ENCODE peak calls at places on chromosomes 5 and 9, in six cellular contexts. N is mesenteric fat pad; D is NCI-H82; L is stimulated activated CD4-positive, alpha-beta T cell treated with anti-CD3 and anti-CD28 coated beads, Interleukin-4, amount 100 ng/mL, for 1 hour; V is HCT116; O is EH. A is an unnamed sample.

GRCh38 chr5:10432059-10433008 is 9.3 kb upstream of the ROPN1L start:
- DNase-seq in O (no peak), V (no peak), D (peak), L (no peak), N (no peak), A (no peak)

GRCh38 chr5:147046226-147046625 is 167.7 kb upstream of the PPP2R2B start:
- DNase-seq in L (no peak), V (no peak), O (no peak), N (no peak), D (no peak), A (no peak)

GRCh38 chr9:81690251-81690851 is 1.0 kb upstream of the TLE1 start:
- DNase-seq in N (no peak), O (no peak), D (peak), L (no peak), V (no peak), A (no peak)

GRCh38 chr9:98551511-98552286 is 157.0 kb downstream of the GABBR2 start:
- DNase-seq in O (peak), V (no peak), N (no peak), D (no peak), L (no peak), A (no peak)

GRCh38 chr9:124256517-124257069 is 1.2 kb upstream of the NEK6 start:
- DNase-seq in D (peak), N (no peak), O (peak), L (no peak), V (no peak), A (no peak)

GRCh38 chr9:128916204-128916603 is 4.6 kb upstream of the PHYHD1 start:
- DNase-seq in O (peak), D (no peak), V (no peak), N (no peak), L (no peak), A (no peak)

GRCh38 chr5:161663431-161663830 is 22.1 kb upstream of the GABRA6 start:
- DNase-seq in V (no peak), L (no peak), O (no peak), D (no peak), N (no peak), A (no peak)

GRCh38 chr9:8903077-8903476 is 1103.5 kb upstream of the DMAC1 start:
- DNase-seq in N (no peak), O (no peak), D (no peak), V (no peak), L (no peak), A (no peak)

GRCh38 chr9:37902804-37903580 is 935 bp downstream of the SLC25A51 start:
- DNase-seq in L (no peak), N (peak), O (peak), V (no peak), D (peak), A (no peak)

GRCh38 chr9:130633336-130634190 is 30.8 kb upstream of the PRDM12 start:
- DNase-seq in L (no peak), N (peak), O (no peak), V (no peak), D (no peak), A (no peak)

GRCh38 chr9:132078369-132079356 is 1.0 kb downstream of the MED27 start:
- DNase-seq in D (peak), O (peak), V (no peak), L (peak), N (no peak), A (peak)